ENCODE peak calls at places on chromosome 13, in five cellular contexts. T, C, R, M and H are unnamed samples.

GRCh38 chr13:53417601-53418000 is 389.0 kb downstream of the OLFM4 start:
- DNase-seq in T (no peak), M (no peak), C (no peak), R (no peak), H (no peak)

GRCh38 chr13:113924184-113924583 is 49.7 kb downstream of the C13orf46 start:
- DNase-seq in C (no peak), R (no peak), T (peak), M (no peak), H (no peak)

GRCh38 chr13:24215732-24216131 is 55.2 kb downstream of the SPATA13 start:
- DNase-seq in T (peak), M (no peak), R (no peak), C (no peak), H (no peak)

GRCh38 chr13:33016414-33017409 is at the start of gene KL:
- DNase-seq in M (no peak), R (peak), T (no peak), C (no peak), H (peak)

GRCh38 chr13:21006141-21007005 is 55.0 kb downstream of the LATS2 start:
- DNase-seq in T (no peak), C (no peak), M (no peak), R (no peak), H (no peak)

GRCh38 chr13:28753208-28753892 is 34.6 kb upstream of the SLC46A3 start:
- DNase-seq in M (no peak), C (no peak), R (no peak), T (peak), H (peak)

GRCh38 chr13:27962128-27962841 is 6.8 kb downstream of the CDX2 start:
- DNase-seq in T (no peak), C (no peak), M (no peak), R (no peak), H (peak)

GRCh38 chr13:24892844-24893243 is 128.9 kb downstream of the RNF17 start:
- DNase-seq in R (no peak), T (no peak), M (no peak), C (no peak), H (no peak)

GRCh38 chr13:42174344-42175162 is 97.4 kb upstream of the AKAP11 start:
- DNase-seq in C (no peak), R (no peak), M (no peak), T (no peak), H (no peak)

GRCh38 chr13:112057736-112058518 is 9.0 kb upstream of the SOX1 start:
- DNase-seq in R (no peak), C (no peak), M (no peak), T (no peak), H (peak)